ENCODE peak calls at places on chromosomes 12 and 14, in four cellular contexts. M is A549, V is HepG2, Q is H1. S is an unnamed sample.

GRCh38 chr14:74935340-74935640 is 12.2 kb upstream of the RPS6KL1 start:
- DNase-seq in M (no peak), V (no peak), Q (no peak), S (no peak)

GRCh38 chr14:22070119-22070982 is 396.7 kb upstream of the OR4E1 start:
- DNase-seq in M (no peak), V (no peak), Q (no peak), S (no peak)

GRCh38 chr14:38404616-38405015 is 148.7 kb upstream of the CLEC14A start:
- DNase-seq in M (no peak), V (no peak), Q (no peak), S (no peak)

GRCh38 chr14:88346048-88346639 is 23.1 kb upstream of the KCNK10 start:
- DNase-seq in M (no peak), V (peak), Q (no peak), S (no peak)

GRCh38 chr12:78651755-78652154 is 212.8 kb upstream of the SYT1 start:
- DNase-seq in M (no peak), V (no peak), Q (peak), S (no peak)

GRCh38 chr14:23537351-23538048 is 14.1 kb downstream of the ZFHX2 start:
- DNase-seq in M (no peak), V (no peak), Q (peak), S (no peak)

GRCh38 chr12:109553929-109554500 is 19.3 kb downstream of the MMAB start:
- DNase-seq in M (no peak), V (no peak), Q (no peak), S (no peak)

GRCh38 chr14:58243790-58244555 is 670 bp upstream of the PSMA3 start:
- DNase-seq in M (peak), V (peak), Q (no peak), S (no peak)

GRCh38 chr14:89146291-89146690 is 270.7 kb downstream of the FOXN3 start:
- DNase-seq in M (no peak), V (no peak), Q (no peak), S (no peak)

GRCh38 chr12:122880668-122881067 is 15.3 kb downstream of the VPS37B start:
- DNase-seq in M (peak), V (peak), Q (no peak), S (no peak)

GRCh38 chr12:19846561-19846960 is 407.3 kb downstream of the AEBP2 start:
- DNase-seq in M (peak), V (no peak), Q (no peak), S (no peak)

GRCh38 chr12:93624595-93625294 is 52.3 kb downstream of the SOCS2 start:
- DNase-seq in M (peak), V (peak), Q (no peak), S (peak)

GRCh38 chr12:110658242-110658641 is 30.7 kb downstream of the HVCN1 start:
- DNase-seq in M (no peak), V (no peak), Q (no peak), S (no peak)
- TF ChIP-seq HDAC2 in M (no peak), V (no peak), Q (no peak), S (no peak)

DNA sequence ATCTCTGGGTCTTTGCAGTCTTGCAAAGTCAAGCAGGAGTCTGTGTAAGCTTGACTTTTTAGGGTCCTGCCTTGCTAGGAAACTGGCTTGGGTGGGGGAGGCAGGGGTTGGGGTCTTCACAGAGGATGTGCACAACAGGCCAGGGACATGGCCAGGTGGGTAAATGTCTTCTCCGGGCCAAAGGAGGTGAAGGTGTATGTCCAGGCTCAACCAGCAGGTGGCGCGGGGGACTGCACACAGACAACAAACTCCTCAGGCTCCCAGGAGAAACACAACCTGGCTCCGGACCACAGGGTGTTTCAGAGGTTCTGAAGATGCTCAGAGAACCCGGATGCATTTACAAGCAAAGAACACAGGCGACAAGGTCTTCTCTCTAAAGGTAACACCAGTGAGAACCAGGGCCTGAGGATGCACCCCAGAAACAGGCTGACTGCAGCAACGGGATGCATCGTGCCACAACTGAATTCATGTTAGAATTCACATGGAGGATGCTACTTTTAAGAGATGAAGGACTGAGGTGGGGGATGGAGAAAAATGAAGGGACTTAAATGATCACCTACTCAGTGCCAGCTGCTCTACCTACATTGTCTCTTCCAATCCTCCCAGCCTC is 56.0 kb downstream of the PLEKHG3 start:
- DNase-seq in M (peak), V (peak), Q (no peak), S (peak)
- TF ChIP-seq JUN in M (no peak), V (no peak), Q (no peak), S (no peak)

DNA sequence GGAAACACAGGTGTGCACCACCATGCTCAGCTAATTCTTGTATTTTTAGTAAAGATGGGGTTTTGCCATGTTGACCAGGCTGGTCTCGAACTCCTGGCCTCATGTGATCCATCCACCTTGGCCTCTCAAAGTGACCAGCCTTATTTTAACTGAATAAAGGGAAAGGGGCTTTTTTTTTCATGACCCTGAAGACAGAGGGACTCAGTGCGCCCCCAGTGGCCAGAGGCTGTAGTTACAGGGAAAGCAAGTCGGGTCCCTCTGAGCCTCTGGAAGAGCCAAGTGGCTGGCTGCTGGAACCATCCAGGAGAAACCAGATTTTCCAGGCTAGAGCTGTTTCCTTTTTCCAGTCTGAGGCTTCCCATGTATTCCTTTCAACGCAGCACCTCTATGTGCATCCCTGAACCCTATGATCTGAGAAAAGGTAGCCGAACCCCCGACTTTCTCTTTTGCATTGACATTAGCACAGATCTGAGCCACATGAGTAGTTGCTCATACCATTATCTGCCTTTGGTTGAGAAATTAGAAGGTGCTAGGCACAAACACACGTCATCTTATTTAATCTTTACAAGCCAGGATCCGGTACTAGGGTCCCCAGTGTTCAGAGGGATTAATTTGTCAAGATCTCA is 342.7 kb downstream of the CACNA1C start:
- DNase-seq in M (peak), V (peak), Q (peak), S (peak)
- TF ChIP-seq HDAC2 in M (no peak), V (no peak), Q (no peak), S (no peak)

GRCh38 chr12:114784526-114784925 is 100.6 kb upstream of the TBX3 start:
- DNase-seq in M (no peak), V (no peak), Q (no peak), S (no peak)
- TF ChIP-seq JUN in M (no peak), V (no peak), Q (no peak), S (no peak)

DNA sequence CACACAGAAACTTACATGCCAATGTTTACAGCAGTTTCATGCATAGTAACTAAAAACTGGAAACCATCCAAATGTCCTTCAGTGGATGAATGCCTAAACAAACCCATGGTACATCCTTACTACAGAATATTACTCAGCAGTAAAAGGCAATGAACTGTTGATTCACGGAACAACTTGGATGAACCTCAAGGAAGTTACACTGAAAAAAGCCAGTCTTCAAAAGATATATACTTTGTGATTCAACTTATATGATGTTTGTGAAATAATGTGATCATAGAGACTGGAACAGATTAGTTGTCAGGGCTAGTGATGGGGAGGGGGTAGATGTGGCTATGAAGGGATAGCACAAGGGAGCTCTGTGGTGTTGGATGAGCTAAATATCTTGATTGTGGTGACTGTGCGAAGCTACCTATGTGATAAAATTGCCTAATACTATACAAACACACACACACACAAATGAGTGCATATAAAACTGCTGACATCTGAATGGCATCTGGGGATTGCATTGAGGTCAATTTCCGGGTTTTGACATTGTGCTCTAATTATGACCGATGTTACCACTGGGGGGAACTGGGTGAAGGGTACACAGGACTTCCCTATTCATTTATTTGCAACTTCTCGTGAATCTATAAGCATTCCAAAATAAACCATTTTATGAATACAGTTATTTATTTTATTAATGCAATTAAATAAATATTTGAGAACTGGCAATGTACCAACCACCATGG is 94.3 kb downstream of the RIN3 start:
- DNase-seq in M (no peak), V (no peak), Q (no peak), S (no peak)
- TF ChIP-seq HDAC2 in M (no peak), V (no peak), Q (no peak), S (no peak)

GRCh38 chr12:66302827-66303169 is 505 bp downstream of the HELB start:
- DNase-seq in M (no peak), V (no peak), Q (no peak), S (no peak)
- TF ChIP-seq JUN in M (no peak), V (no peak), Q (no peak), S (no peak)

GRCh38 chr14:69619007-69619406 is 7.6 kb downstream of the SUSD6 start:
- DNase-seq in M (no peak), V (no peak), Q (no peak), S (no peak)
- TF ChIP-seq HDAC2 in M (no peak), V (no peak), Q (no peak), S (no peak)

DNA sequence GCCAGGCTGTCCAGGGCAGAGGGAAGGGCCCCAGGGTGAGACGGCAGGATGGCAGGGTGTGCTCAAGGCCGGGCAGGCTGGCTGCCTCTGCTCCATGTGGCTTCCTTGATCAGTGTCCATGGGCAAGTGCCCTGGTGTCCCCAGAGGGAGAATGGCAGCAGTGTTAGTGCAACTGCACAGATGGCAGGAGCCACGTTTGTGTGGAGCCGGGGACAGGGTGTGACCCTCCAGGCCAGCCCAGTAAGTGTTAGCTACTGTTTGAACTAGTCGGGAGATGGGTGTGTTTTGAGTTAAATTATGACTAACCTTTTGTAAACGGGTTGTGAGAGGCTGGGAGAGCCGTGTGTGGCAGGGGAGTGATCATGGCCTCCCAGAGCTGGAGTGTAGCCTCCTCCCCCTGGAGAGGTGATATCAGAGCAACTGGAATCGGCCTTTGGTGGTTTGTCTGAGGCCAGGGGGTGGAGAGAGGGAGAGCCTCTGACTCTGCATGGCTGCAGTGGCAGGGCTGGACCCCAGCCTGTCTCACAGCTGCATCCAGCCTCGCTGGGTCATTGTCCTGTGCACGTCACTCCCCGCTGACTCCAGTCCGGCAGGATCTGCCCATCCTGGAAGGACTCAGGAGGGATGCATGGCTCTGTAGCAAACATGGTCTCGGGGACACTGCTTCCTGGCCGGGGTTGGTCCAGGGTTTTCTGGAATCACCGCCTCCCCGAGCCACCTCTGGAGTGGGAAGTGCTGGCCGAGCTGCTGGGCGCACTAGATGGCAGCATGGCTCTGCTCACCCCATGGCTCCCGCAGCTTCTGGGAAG is 27.8 kb downstream of the AACS start:
- DNase-seq in M (no peak), V (peak), Q (no peak), S (peak)
- TF ChIP-seq JUN in M (no peak), V (peak), Q (no peak), S (no peak)

DNA sequence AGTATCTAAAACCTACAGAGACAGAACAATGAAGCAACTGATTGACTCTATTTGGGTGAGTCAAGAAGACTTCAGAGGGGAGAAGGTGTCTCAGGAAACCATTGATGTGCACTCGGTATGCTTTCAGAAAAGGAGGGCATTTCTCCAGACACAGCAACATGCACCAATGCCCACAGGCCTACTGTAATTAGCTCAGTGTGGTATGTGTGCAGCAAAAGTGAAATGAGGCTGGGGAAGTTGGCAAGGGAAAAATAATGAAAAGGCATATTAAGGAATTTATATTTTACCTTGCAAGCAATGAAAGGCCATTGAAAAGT is 158.4 kb upstream of the GRIP1 start:
- DNase-seq in M (no peak), V (no peak), Q (no peak), S (no peak)
- TF ChIP-seq HDAC2 in M (no peak), V (no peak), Q (no peak), S (no peak)

GRCh38 chr12:48184549-48184922 is 1.1 kb downstream of the CCDC184 start:
- DNase-seq in M (no peak), V (no peak), Q (no peak), S (no peak)
- TF ChIP-seq JUN in M (no peak), V (no peak), Q (no peak), S (no peak)

S was measured in K562.